ENCODE peak calls at places on chromosomes 7 and 10, in nine cellular contexts. T is ovary; I is right cardiac atrium; A is psoas muscle; P is CD8-positive, alpha-beta memory T cell; G is K562; S is hepatocyte; H is tibial artery; W is OCI-LY7. B is an unnamed sample.
A peak's percentile ranks its signal among the peaks of the same experiment; 100 is the strongest.

GRCh38 chr7:7696458-7697119 is 21.8 kb downstream of the RPA3 start:
- DNase-seq in T (no peak), I (no peak), A (no peak), P (no peak), G (no peak), S (peak; percentile 12), H (no peak), W (no peak), B (peak; percentile 31)

GRCh38 chr7:17370901-17371550 is 72.6 kb downstream of the AHR start:
- DNase-seq in T (peak; percentile 59), I (no peak), A (no peak), P (no peak), G (no peak), S (no peak), H (no peak), W (no peak), B (no peak)

GRCh38 chr7:11753441-11753840 is 78.6 kb downstream of the THSD7A start:
- DNase-seq in T (no peak), I (no peak), A (no peak), P (no peak), G (no peak), S (no peak), H (no peak), W (no peak), B (no peak)

GRCh38 chr7:151806938-151807775 is 69.8 kb downstream of the PRKAG2 start:
- DNase-seq in T (no peak), I (no peak), A (peak; percentile 17), P (no peak), G (no peak), S (no peak), H (peak; percentile 54), W (no peak), B (no peak)

GRCh38 chr7:149884541-149884940 is 10.8 kb downstream of the ATP6V0E2 start:
- DNase-seq in T (no peak), I (peak; percentile 75), A (no peak), P (no peak), G (no peak), S (no peak), H (no peak), W (no peak), B (no peak)

GRCh38 chr7:138515001-138515528 is 55.0 kb downstream of the TRIM24 start:
- DNase-seq in T (no peak), I (no peak), A (no peak), P (no peak), G (peak; percentile 27), S (no peak), H (no peak), W (peak; percentile 22), B (no peak)

GRCh38 chr10:3548702-3549101 is 236.3 kb downstream of the KLF6 start:
- DNase-seq in T (no peak), I (no peak), A (no peak), P (no peak), G (peak; percentile 45), S (no peak), H (no peak), W (no peak), B (no peak)

GRCh38 chr10:6119962-6120361 is 31.1 kb downstream of the RBM17 start:
- DNase-seq in T (no peak), I (no peak), A (no peak), P (no peak), G (no peak), S (no peak), H (no peak), W (no peak), B (peak; percentile 94)

GRCh38 chr10:132944510-132944909 is 2.1 kb upstream of the CFAP46 start:
- DNase-seq in T (no peak), I (no peak), A (no peak), P (no peak), G (no peak), S (no peak), H (peak; percentile 48), W (no peak), B (no peak)

GRCh38 chr7:12493407-12493806 is 77.1 kb upstream of the SCIN start:
- DNase-seq in T (no peak), I (no peak), A (no peak), P (no peak), G (peak; percentile 81), S (no peak), H (no peak), W (no peak), B (no peak)

GRCh38 chr7:123675092-123675473 is 19.4 kb downstream of the LMOD2 start:
- DNase-seq in T (no peak), I (no peak), A (no peak), P (no peak), G (no peak), S (no peak), H (no peak), W (no peak), B (no peak)

GRCh38 chr7:101823086-101823485 is 5.7 kb downstream of the CUX1 start:
- DNase-seq in T (no peak), I (no peak), A (no peak), P (no peak), G (no peak), S (no peak), H (no peak), W (no peak), B (no peak)

GRCh38 chr10:110416776-110417732 is 80.7 kb upstream of the DUSP5 start:
- DNase-seq in T (no peak), I (no peak), A (no peak), P (no peak), G (no peak), S (no peak), H (no peak), W (no peak), B (peak; percentile 88)

GRCh38 chr10:110415809-110416208 is 81.9 kb upstream of the DUSP5 start:
- DNase-seq in T (no peak), I (no peak), A (peak; percentile 1), P (no peak), G (peak; percentile 26), S (no peak), H (no peak), W (no peak), B (peak; percentile 54)

GRCh38 chr10:110413049-110413783 is 84.5 kb upstream of the DUSP5 start:
- DNase-seq in T (no peak), I (no peak), A (no peak), P (no peak), G (no peak), S (no peak), H (no peak), W (peak; percentile 31), B (no peak)

GRCh38 chr10:110413903-110414562 is 83.7 kb upstream of the DUSP5 start:
- DNase-seq in T (no peak), I (no peak), A (no peak), P (no peak), G (no peak), S (no peak), H (no peak), W (peak; percentile 54), B (no peak)

DNA sequence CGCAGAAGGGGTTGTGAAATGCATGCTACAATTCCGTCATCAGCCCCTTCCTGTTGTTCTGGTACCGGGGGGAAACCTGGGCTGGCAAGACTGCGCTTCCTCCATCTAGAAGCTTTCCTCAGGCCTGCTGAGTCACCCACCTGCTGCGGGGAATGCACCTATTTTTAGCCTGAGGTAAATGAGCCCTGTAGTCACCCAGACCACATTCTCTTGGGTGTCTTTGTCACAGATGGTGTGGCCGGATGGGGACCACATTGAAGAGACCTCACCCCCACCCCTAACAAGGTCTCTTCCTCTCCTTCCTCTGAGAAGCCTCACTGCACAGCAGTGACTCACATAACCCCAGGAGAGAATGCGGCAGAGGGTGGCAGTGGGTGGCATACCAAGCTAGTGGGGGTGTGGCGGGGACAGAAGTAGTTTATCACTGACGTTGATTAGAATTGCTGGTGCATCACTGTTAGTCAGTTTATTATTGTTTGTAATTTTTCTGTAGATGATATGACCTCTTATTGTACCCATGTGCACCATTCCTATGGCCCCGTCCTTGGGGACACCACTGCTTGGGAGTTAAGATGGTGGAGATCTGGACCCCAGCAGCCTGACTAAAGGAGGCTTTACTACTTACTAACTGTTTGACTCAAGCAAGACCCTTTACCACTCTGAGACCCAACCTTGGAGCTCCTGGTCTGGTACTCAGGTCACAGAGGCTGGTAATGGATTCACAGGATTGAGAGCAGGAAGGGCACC is 83.0 kb upstream of the DUSP5 start:
- DNase-seq in T (no peak), I (no peak), A (no peak), P (peak; percentile 77), G (no peak), S (no peak), H (no peak), W (peak; percentile 96), B (peak; percentile 68)
- H3K4me1 ChIP-seq in T (no peaks in the 10 kb centered on the region), I (peaks cover 4% of the 10 kb centered on the region), A (no peaks in the 10 kb centered on the region), P (peaks cover 36% of the 10 kb centered on the region), G (peaks cover 20% of the 10 kb centered on the region), S (peaks cover 30% of the 10 kb centered on the region), H (no peaks in the 10 kb centered on the region), W (peaks cover 76% of the 10 kb centered on the region), B (peaks cover 19% of the 10 kb centered on the region)

GRCh38 chr7:32680259-32681173 is 185.2 kb downstream of the AVL9 start:
- DNase-seq in T (no peak), I (no peak), A (no peak), P (no peak), G (peak; percentile 92), S (peak; percentile 12), H (no peak), W (no peak), B (no peak)
- H3K4me3 ChIP-seq in T (no peak overlapping the region), I (no peak overlapping the region), A (no peak overlapping the region), P (no peak overlapping the region), G (no peak overlapping the region), S (no peak overlapping the region), H (no peak overlapping the region), W (no peak overlapping the region), B (no peak overlapping the region)

DNA sequence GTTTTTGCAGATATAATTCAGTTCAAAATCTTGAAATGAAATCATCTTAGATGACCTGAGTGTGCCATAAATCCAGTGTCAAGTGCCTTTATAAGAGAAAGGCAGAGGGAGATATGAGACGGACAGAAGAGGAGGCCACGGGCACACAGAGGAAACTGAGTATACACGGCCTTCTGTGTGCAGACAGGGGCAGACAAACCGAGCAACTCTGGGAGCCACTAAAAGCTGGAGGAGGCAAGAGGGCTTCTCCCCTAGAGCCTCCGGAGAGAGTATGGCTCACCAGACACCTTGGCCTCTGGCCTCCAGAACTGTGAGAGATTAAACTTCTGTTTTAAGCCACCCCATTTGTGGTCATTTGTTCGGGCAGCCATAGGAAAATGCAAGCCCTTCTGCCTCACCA is 12.6 kb downstream of the TSPAN15 start:
- DNase-seq in T (no peak), I (no peak), A (no peak), P (no peak), G (no peak), S (no peak), H (no peak), W (no peak), B (no peak)
- H3K4me1 ChIP-seq in T (no peaks in the 10 kb centered on the region), I (peaks cover 19% of the 10 kb centered on the region), A (peaks cover 72% of the 10 kb centered on the region), P (peaks cover 10% of the 10 kb centered on the region), G (peaks cover 8% of the 10 kb centered on the region), S (peaks cover 20% of the 10 kb centered on the region), H (peaks cover 10% of the 10 kb centered on the region), W (peaks cover 3% of the 10 kb centered on the region), B (peaks cover 24% of the 10 kb centered on the region)

DNA sequence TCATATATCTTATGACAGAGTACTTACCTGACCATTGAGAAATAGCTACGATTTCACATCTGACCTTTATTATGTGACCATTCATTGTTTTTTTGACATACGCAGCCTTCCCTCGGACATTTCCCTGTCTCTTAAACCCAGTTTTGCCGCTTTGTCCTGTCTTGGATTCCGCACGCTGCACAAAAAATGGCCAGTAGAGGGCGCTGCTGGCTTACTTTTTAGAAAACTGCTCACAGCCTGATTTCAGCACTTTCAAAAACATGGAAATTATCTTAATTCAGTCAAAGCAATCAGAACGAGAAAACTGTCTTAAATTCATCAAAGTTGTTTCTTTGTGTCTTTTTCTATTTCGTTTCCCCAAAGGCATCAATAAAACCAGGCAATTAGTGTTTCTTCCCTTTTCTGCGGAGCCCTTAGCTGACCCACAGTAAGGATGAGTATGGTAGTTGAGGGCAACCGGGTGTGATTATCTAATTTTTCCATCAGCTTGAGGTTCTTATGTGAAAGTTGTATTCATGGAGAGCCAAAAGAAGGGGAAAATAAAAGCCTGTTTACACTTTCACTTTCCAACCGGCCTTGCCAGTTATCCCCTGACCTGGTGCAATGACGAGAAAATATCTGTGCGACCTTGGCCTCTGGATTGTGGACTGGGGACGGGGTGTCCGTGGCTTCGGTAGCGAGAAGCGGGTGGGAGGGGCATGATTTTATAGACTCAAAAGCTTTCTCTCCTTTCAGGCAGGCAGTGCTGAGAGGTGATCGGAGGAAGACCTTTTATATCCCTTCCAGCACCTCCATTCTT is 144.4 kb downstream of the DYNC1I1 start:
- DNase-seq in T (peak; percentile 92), I (peak; percentile 72), A (peak; percentile 80), P (peak; percentile 45), G (peak; percentile 84), S (peak; percentile 86), H (peak; percentile 80), W (peak; percentile 70), B (peak; percentile 78)
- H3K4me3 ChIP-seq in T (no peak overlapping the region), I (no peak overlapping the region), A (no peak overlapping the region), P (no peak overlapping the region), G (no peak overlapping the region), S (no peak overlapping the region), H (peak overlapping the region; percentile 7), W (no peak overlapping the region), B (no peak overlapping the region)